ENCODE peak calls at places on chromosome 12, in four cellular contexts. One of them, this sample, is unnamed.

GRCh38 chr12:66929121-66929520 is 250.2 kb upstream of the GRIP1 start:
- DNase-seq in activated CD4-positive, alpha-beta T cell treated with anti-CD3 and anti-CD28 coated beads, Interleukin-2, amount 50 U/mL, for 1 hour: no peak
- DNase-seq in amniotic stem cell: no peak
- DNase-seq in stimulated activated CD4-positive, alpha-beta T cell treated with anti-CD3 and anti-CD28 coated beads, Interleukin-1b, Interleukin-23, amount 100 ng/mL, for 1 hour: no peak
- DNase-seq in this sample: no peak

GRCh38 chr12:82896979-82897378 is 210.3 kb downstream of the TMTC2 start:
- DNase-seq in activated CD4-positive, alpha-beta T cell treated with anti-CD3 and anti-CD28 coated beads, Interleukin-2, amount 50 U/mL, for 1 hour: no peak
- DNase-seq in amniotic stem cell: no peak
- DNase-seq in stimulated activated CD4-positive, alpha-beta T cell treated with anti-CD3 and anti-CD28 coated beads, Interleukin-1b, Interleukin-23, amount 100 ng/mL, for 1 hour: no peak
- DNase-seq in this sample: no peak

GRCh38 chr12:68530965-68531364 is 79.7 kb upstream of the RAP1B start:
- DNase-seq in activated CD4-positive, alpha-beta T cell treated with anti-CD3 and anti-CD28 coated beads, Interleukin-2, amount 50 U/mL, for 1 hour: no peak
- DNase-seq in amniotic stem cell: peak
- DNase-seq in stimulated activated CD4-positive, alpha-beta T cell treated with anti-CD3 and anti-CD28 coated beads, Interleukin-1b, Interleukin-23, amount 100 ng/mL, for 1 hour: no peak
- DNase-seq in this sample: no peak

GRCh38 chr12:58310828-58311273 is 369.5 kb downstream of the ATP23 start:
- DNase-seq in activated CD4-positive, alpha-beta T cell treated with anti-CD3 and anti-CD28 coated beads, Interleukin-2, amount 50 U/mL, for 1 hour: no peak
- DNase-seq in amniotic stem cell: peak
- DNase-seq in stimulated activated CD4-positive, alpha-beta T cell treated with anti-CD3 and anti-CD28 coated beads, Interleukin-1b, Interleukin-23, amount 100 ng/mL, for 1 hour: no peak
- DNase-seq in this sample: no peak

GRCh38 chr12:227923-228845 is 14.2 kb upstream of the SLC6A12 start:
- DNase-seq in activated CD4-positive, alpha-beta T cell treated with anti-CD3 and anti-CD28 coated beads, Interleukin-2, amount 50 U/mL, for 1 hour: no peak
- DNase-seq in amniotic stem cell: no peak
- DNase-seq in stimulated activated CD4-positive, alpha-beta T cell treated with anti-CD3 and anti-CD28 coated beads, Interleukin-1b, Interleukin-23, amount 100 ng/mL, for 1 hour: no peak
- DNase-seq in this sample: no peak

GRCh38 chr12:59007620-59008019 is 87.3 kb upstream of the LRIG3 start:
- DNase-seq in activated CD4-positive, alpha-beta T cell treated with anti-CD3 and anti-CD28 coated beads, Interleukin-2, amount 50 U/mL, for 1 hour: no peak
- DNase-seq in amniotic stem cell: no peak
- DNase-seq in stimulated activated CD4-positive, alpha-beta T cell treated with anti-CD3 and anti-CD28 coated beads, Interleukin-1b, Interleukin-23, amount 100 ng/mL, for 1 hour: no peak
- DNase-seq in this sample: no peak

GRCh38 chr12:105281694-105282049 is 45.7 kb upstream of the APPL2 start:
- DNase-seq in activated CD4-positive, alpha-beta T cell treated with anti-CD3 and anti-CD28 coated beads, Interleukin-2, amount 50 U/mL, for 1 hour: no peak
- DNase-seq in amniotic stem cell: no peak
- DNase-seq in stimulated activated CD4-positive, alpha-beta T cell treated with anti-CD3 and anti-CD28 coated beads, Interleukin-1b, Interleukin-23, amount 100 ng/mL, for 1 hour: no peak
- DNase-seq in this sample: no peak

GRCh38 chr12:132717011-132717410 is 6.4 kb downstream of the PGAM5 start:
- DNase-seq in activated CD4-positive, alpha-beta T cell treated with anti-CD3 and anti-CD28 coated beads, Interleukin-2, amount 50 U/mL, for 1 hour: no peak
- DNase-seq in amniotic stem cell: no peak
- DNase-seq in stimulated activated CD4-positive, alpha-beta T cell treated with anti-CD3 and anti-CD28 coated beads, Interleukin-1b, Interleukin-23, amount 100 ng/mL, for 1 hour: no peak
- DNase-seq in this sample: no peak

GRCh38 chr12:54053625-54054441 is at the start of gene HOXC4:
- DNase-seq in activated CD4-positive, alpha-beta T cell treated with anti-CD3 and anti-CD28 coated beads, Interleukin-2, amount 50 U/mL, for 1 hour: no peak
- DNase-seq in amniotic stem cell: no peak
- DNase-seq in stimulated activated CD4-positive, alpha-beta T cell treated with anti-CD3 and anti-CD28 coated beads, Interleukin-1b, Interleukin-23, amount 100 ng/mL, for 1 hour: no peak
- DNase-seq in this sample: no peak

GRCh38 chr12:46553266-46553665 is 180.7 kb upstream of the SLC38A2 start:
- DNase-seq in activated CD4-positive, alpha-beta T cell treated with anti-CD3 and anti-CD28 coated beads, Interleukin-2, amount 50 U/mL, for 1 hour: no peak
- DNase-seq in amniotic stem cell: no peak
- DNase-seq in stimulated activated CD4-positive, alpha-beta T cell treated with anti-CD3 and anti-CD28 coated beads, Interleukin-1b, Interleukin-23, amount 100 ng/mL, for 1 hour: no peak
- DNase-seq in this sample: no peak

GRCh38 chr12:130920711-130921381 is 32.9 kb upstream of the ADGRD1 start:
- DNase-seq in activated CD4-positive, alpha-beta T cell treated with anti-CD3 and anti-CD28 coated beads, Interleukin-2, amount 50 U/mL, for 1 hour: no peak
- DNase-seq in amniotic stem cell: no peak
- DNase-seq in stimulated activated CD4-positive, alpha-beta T cell treated with anti-CD3 and anti-CD28 coated beads, Interleukin-1b, Interleukin-23, amount 100 ng/mL, for 1 hour: no peak
- DNase-seq in this sample: no peak

GRCh38 chr12:120677765-120678473 is 9.0 kb upstream of the MLEC start:
- DNase-seq in activated CD4-positive, alpha-beta T cell treated with anti-CD3 and anti-CD28 coated beads, Interleukin-2, amount 50 U/mL, for 1 hour: no peak
- DNase-seq in amniotic stem cell: no peak
- DNase-seq in stimulated activated CD4-positive, alpha-beta T cell treated with anti-CD3 and anti-CD28 coated beads, Interleukin-1b, Interleukin-23, amount 100 ng/mL, for 1 hour: no peak
- DNase-seq in this sample: no peak

GRCh38 chr12:123389560-123390351 is 5.8 kb downstream of the KMT5A start:
- DNase-seq in activated CD4-positive, alpha-beta T cell treated with anti-CD3 and anti-CD28 coated beads, Interleukin-2, amount 50 U/mL, for 1 hour: peak
- DNase-seq in amniotic stem cell: no peak
- DNase-seq in stimulated activated CD4-positive, alpha-beta T cell treated with anti-CD3 and anti-CD28 coated beads, Interleukin-1b, Interleukin-23, amount 100 ng/mL, for 1 hour: no peak
- DNase-seq in this sample: peak

GRCh38 chr12:124295431-124296058 is 652 bp downstream of the RFLNA start:
- DNase-seq in activated CD4-positive, alpha-beta T cell treated with anti-CD3 and anti-CD28 coated beads, Interleukin-2, amount 50 U/mL, for 1 hour: no peak
- DNase-seq in amniotic stem cell: no peak
- DNase-seq in stimulated activated CD4-positive, alpha-beta T cell treated with anti-CD3 and anti-CD28 coated beads, Interleukin-1b, Interleukin-23, amount 100 ng/mL, for 1 hour: no peak
- DNase-seq in this sample: no peak

GRCh38 chr12:103632554-103633216 is 45.6 kb downstream of the STAB2 start:
- DNase-seq in activated CD4-positive, alpha-beta T cell treated with anti-CD3 and anti-CD28 coated beads, Interleukin-2, amount 50 U/mL, for 1 hour: peak
- DNase-seq in amniotic stem cell: no peak
- DNase-seq in stimulated activated CD4-positive, alpha-beta T cell treated with anti-CD3 and anti-CD28 coated beads, Interleukin-1b, Interleukin-23, amount 100 ng/mL, for 1 hour: no peak
- DNase-seq in this sample: peak

GRCh38 chr12:337039-337438 is 52.1 kb downstream of the KDM5A start:
- DNase-seq in activated CD4-positive, alpha-beta T cell treated with anti-CD3 and anti-CD28 coated beads, Interleukin-2, amount 50 U/mL, for 1 hour: no peak
- DNase-seq in amniotic stem cell: no peak
- DNase-seq in stimulated activated CD4-positive, alpha-beta T cell treated with anti-CD3 and anti-CD28 coated beads, Interleukin-1b, Interleukin-23, amount 100 ng/mL, for 1 hour: no peak
- DNase-seq in this sample: no peak

GRCh38 chr12:15220961-15221885 is at the start of gene RERG:
- DNase-seq in activated CD4-positive, alpha-beta T cell treated with anti-CD3 and anti-CD28 coated beads, Interleukin-2, amount 50 U/mL, for 1 hour: peak
- DNase-seq in amniotic stem cell: peak
- DNase-seq in stimulated activated CD4-positive, alpha-beta T cell treated with anti-CD3 and anti-CD28 coated beads, Interleukin-1b, Interleukin-23, amount 100 ng/mL, for 1 hour: peak
- DNase-seq in this sample: peak

GRCh38 chr12:9340422-9341259 is 132.4 kb upstream of the PZP start:
- DNase-seq in activated CD4-positive, alpha-beta T cell treated with anti-CD3 and anti-CD28 coated beads, Interleukin-2, amount 50 U/mL, for 1 hour: no peak
- DNase-seq in amniotic stem cell: no peak
- DNase-seq in stimulated activated CD4-positive, alpha-beta T cell treated with anti-CD3 and anti-CD28 coated beads, Interleukin-1b, Interleukin-23, amount 100 ng/mL, for 1 hour: no peak
- DNase-seq in this sample: no peak

GRCh38 chr12:132250707-132251106 is 78.7 kb downstream of the GALNT9 start:
- DNase-seq in activated CD4-positive, alpha-beta T cell treated with anti-CD3 and anti-CD28 coated beads, Interleukin-2, amount 50 U/mL, for 1 hour: no peak
- DNase-seq in amniotic stem cell: no peak
- DNase-seq in stimulated activated CD4-positive, alpha-beta T cell treated with anti-CD3 and anti-CD28 coated beads, Interleukin-1b, Interleukin-23, amount 100 ng/mL, for 1 hour: no peak
- DNase-seq in this sample: no peak

GRCh38 chr12:132263451-132264065 is 65.8 kb downstream of the GALNT9 start:
- DNase-seq in activated CD4-positive, alpha-beta T cell treated with anti-CD3 and anti-CD28 coated beads, Interleukin-2, amount 50 U/mL, for 1 hour: no peak
- DNase-seq in amniotic stem cell: no peak
- DNase-seq in stimulated activated CD4-positive, alpha-beta T cell treated with anti-CD3 and anti-CD28 coated beads, Interleukin-1b, Interleukin-23, amount 100 ng/mL, for 1 hour: no peak
- DNase-seq in this sample: no peak

GRCh38 chr12:117836999-117837736 is 131.6 kb downstream of the KSR2 start:
- DNase-seq in activated CD4-positive, alpha-beta T cell treated with anti-CD3 and anti-CD28 coated beads, Interleukin-2, amount 50 U/mL, for 1 hour: peak
- DNase-seq in amniotic stem cell: peak
- DNase-seq in stimulated activated CD4-positive, alpha-beta T cell treated with anti-CD3 and anti-CD28 coated beads, Interleukin-1b, Interleukin-23, amount 100 ng/mL, for 1 hour: peak
- DNase-seq in this sample: peak

GRCh38 chr12:18683603-18684002 is 54.2 kb downstream of the PLCZ1 start:
- DNase-seq in activated CD4-positive, alpha-beta T cell treated with anti-CD3 and anti-CD28 coated beads, Interleukin-2, amount 50 U/mL, for 1 hour: no peak
- DNase-seq in amniotic stem cell: peak
- DNase-seq in stimulated activated CD4-positive, alpha-beta T cell treated with anti-CD3 and anti-CD28 coated beads, Interleukin-1b, Interleukin-23, amount 100 ng/mL, for 1 hour: no peak
- DNase-seq in this sample: no peak

This sample was measured in CD8-positive, alpha-beta T cell.